ENCODE peak calls at places on chromosomes 3 and 15, in six cellular contexts. Y is uterus, J is DND-41, T is pancreas, G is heart left ventricle, I is GM23248. N is an unnamed sample.

GRCh38 chr3:185595520-185595919 is 9.4 kb downstream of the SENP2 start:
- DNase-seq in Y (no peak), J (no peak), T (no peak), G (no peak), I (no peak), N (no peak)

GRCh38 chr3:42120866-42121265 is 29.7 kb downstream of the TRAK1 start:
- DNase-seq in Y (no peak), J (no peak), T (no peak), G (no peak), I (no peak), N (no peak)

GRCh38 chr3:99901200-99901926 is 83.7 kb downstream of the CMSS1 start:
- DNase-seq in Y (no peak), J (no peak), T (no peak), G (no peak), I (peak; percentile 92), N (no peak)

GRCh38 chr15:67127925-67128324 is 62.5 kb downstream of the SMAD3 start:
- DNase-seq in Y (peak; percentile 59), J (no peak), T (no peak), G (no peak), I (peak; percentile 98), N (no peak)

GRCh38 chr3:57818772-57819171 is 62.7 kb downstream of the SLMAP start:
- DNase-seq in Y (no peak), J (no peak), T (no peak), G (no peak), I (peak; percentile 10), N (no peak)

GRCh38 chr15:79640206-79640605 is 208.1 kb downstream of the MINAR1 start:
- DNase-seq in Y (no peak), J (no peak), T (no peak), G (peak; percentile 28), I (peak; percentile 92), N (no peak)

GRCh38 chr3:143825513-143825912 is 22.8 kb downstream of the SLC9A9 start:
- DNase-seq in Y (no peak), J (peak; percentile 50), T (no peak), G (no peak), I (no peak), N (no peak)

GRCh38 chr3:174945276-174945675 is 86.1 kb downstream of the NAALADL2 start:
- DNase-seq in Y (no peak), J (no peak), T (no peak), G (no peak), I (no peak), N (no peak)

GRCh38 chr3:3625461-3626271 is 173.6 kb upstream of the LRRN1 start:
- DNase-seq in Y (no peak), J (no peak), T (no peak), G (no peak), I (no peak), N (no peak)

GRCh38 chr3:57911588-57911987 is 96.6 kb upstream of the FLNB start:
- DNase-seq in Y (no peak), J (no peak), T (no peak), G (no peak), I (peak; percentile 44), N (no peak)

GRCh38 chr15:41790756-41791546 is 16.7 kb downstream of the MAPKBP1 start:
- DNase-seq in Y (no peak), J (peak; percentile 39), T (no peak), G (peak; percentile 30), I (peak; percentile 76), N (no peak)

GRCh38 chr15:58292761-58293175 is 139.0 kb upstream of the LIPC start:
- DNase-seq in Y (no peak), J (peak; percentile 40), T (no peak), G (no peak), I (no peak), N (no peak)

GRCh38 chr3:19816631-19817030 is 117.4 kb downstream of the EFHB start:
- DNase-seq in Y (no peak), J (no peak), T (no peak), G (no peak), I (no peak), N (no peak)

GRCh38 chr3:13884851-13885703 is 5.2 kb upstream of the WNT7A start:
- DNase-seq in Y (no peak), J (peak; percentile 46), T (peak; percentile 67), G (no peak), I (no peak), N (peak; percentile 28)
- H3K27me3 ChIP-seq in Y (no peaks in the 10 kb centered on the region), J (peaks cover 11% of the 10 kb centered on the region), T (no peaks in the 10 kb centered on the region), G (peaks cover 8% of the 10 kb centered on the region), I (peaks cover 48% of the 10 kb centered on the region), N (peaks cover 31% of the 10 kb centered on the region)

DNA sequence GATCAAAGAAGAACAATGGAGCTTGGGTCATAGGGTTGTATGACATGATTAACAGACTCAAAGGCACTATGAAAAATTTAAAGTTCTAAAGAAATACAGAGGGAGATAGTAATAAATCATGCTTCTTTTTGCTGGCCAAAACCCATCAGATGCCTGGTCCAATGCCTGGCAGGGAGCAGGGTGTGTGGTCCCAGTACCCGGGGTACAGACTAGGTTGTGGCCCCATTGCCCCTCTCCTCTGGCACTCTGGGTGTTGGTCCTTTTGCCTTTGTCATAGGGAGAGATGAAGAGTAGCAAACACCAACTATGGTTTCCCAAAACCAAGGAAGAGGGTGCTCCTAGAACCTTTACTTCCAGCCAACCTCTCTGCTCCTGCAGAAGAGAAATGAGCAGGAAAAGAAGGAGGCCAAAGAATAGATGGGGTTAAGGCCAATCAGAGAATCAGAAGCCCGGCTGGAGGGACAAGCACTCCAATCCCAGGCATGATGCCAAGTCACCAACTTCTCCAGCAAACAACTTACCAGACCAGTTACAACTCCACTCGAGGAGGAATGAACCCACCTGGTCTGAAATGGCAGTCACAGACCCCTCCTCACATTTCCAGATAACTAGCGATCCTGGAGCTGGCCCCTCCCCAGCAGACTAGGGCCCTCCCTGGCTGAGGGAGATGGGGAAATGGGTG is 1.8 kb downstream of the IGDCC3 start:
- DNase-seq in Y (no peak), J (no peak), T (no peak), G (no peak), I (no peak), N (no peak)
- H3K27me3 ChIP-seq in Y (no peaks in the 10 kb centered on the region), J (peaks cover 6% of the 10 kb centered on the region), T (no peaks in the 10 kb centered on the region), G (no peaks in the 10 kb centered on the region), I (peaks cover 64% of the 10 kb centered on the region), N (no peaks in the 10 kb centered on the region)

GRCh38 chr3:45799586-45799985 is 3.2 kb upstream of the SLC6A20 start:
- DNase-seq in Y (no peak), J (no peak), T (no peak), G (no peak), I (no peak), N (no peak)
- H3K27me3 ChIP-seq in Y (no peaks in the 10 kb centered on the region), J (no peaks in the 10 kb centered on the region), T (no peaks in the 10 kb centered on the region), G (peaks cover 2% of the 10 kb centered on the region), I (peaks cover 56% of the 10 kb centered on the region), N (peaks cover 9% of the 10 kb centered on the region)

GRCh38 chr3:181909241-181909640 is 197.5 kb downstream of the SOX2 start:
- DNase-seq in Y (no peak), J (no peak), T (no peak), G (no peak), I (no peak), N (no peak)
- H3K27me3 ChIP-seq in Y (no peaks in the 10 kb centered on the region), J (no peaks in the 10 kb centered on the region), T (no peaks in the 10 kb centered on the region), G (no peaks in the 10 kb centered on the region), I (no peaks in the 10 kb centered on the region), N (no peaks in the 10 kb centered on the region)

DNA sequence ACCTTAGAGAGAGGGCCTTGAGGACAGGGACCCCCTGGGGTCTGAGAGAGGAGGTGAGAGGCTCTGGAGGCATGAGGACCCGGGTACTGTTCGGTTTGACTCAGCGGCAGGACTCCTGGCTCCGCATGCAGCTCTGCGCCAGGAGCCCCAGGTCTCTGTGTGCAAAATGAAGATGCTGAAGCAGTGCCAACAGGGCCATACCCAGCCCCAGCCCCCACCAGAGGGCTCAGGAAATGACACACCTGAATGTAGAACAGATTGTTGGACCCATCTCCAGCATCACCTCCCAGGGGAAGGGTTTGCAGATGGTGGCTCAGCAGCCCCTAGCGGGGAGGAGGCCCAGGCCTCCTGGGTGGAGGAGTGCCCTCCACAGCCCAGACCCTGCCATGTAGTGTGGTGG is 30.2 kb downstream of the EPHB3 start:
- DNase-seq in Y (no peak), J (no peak), T (no peak), G (no peak), I (no peak), N (no peak)
- H3K27me3 ChIP-seq in Y (no peaks in the 10 kb centered on the region), J (peaks cover 6% of the 10 kb centered on the region), T (no peaks in the 10 kb centered on the region), G (no peaks in the 10 kb centered on the region), I (no peaks in the 10 kb centered on the region), N (no peaks in the 10 kb centered on the region)

GRCh38 chr15:86062646-86063193 is 17.0 kb upstream of the AGBL1 start:
- DNase-seq in Y (no peak), J (peak; percentile 50), T (no peak), G (no peak), I (no peak), N (no peak)

GRCh38 chr15:86060614-86061125 is 19.0 kb upstream of the AGBL1 start:
- DNase-seq in Y (no peak), J (no peak), T (no peak), G (no peak), I (no peak), N (no peak)

GRCh38 chr15:86063328-86064180 is 16.1 kb upstream of the AGBL1 start:
- DNase-seq in Y (no peak), J (no peak), T (no peak), G (no peak), I (no peak), N (no peak)

GRCh38 chr15:86059851-86060250 is 19.8 kb upstream of the AGBL1 start:
- DNase-seq in Y (no peak), J (no peak), T (no peak), G (no peak), I (no peak), N (no peak)

DNA sequence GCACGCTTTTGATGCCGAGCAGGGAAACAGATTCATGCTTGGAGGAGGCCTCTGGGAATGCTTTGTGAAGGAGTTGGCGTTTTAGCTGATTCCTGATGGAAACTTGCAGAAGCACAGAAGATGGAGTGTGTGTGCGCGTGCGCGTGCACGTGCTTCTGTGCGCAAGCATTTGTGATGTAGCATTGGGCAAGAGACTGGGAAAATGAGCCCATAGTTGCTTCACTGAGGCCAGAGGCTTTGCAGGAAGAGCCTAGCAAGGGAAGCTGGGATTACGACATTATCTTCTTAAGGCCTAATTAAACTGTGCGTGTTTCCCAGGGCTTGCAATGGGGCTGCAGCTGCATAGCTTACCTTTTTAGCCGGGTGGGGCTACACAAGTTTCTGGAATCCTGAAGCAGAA is 18.1 kb upstream of the AGBL1 start:
- DNase-seq in Y (no peak), J (no peak), T (no peak), G (no peak), I (no peak), N (no peak)
- H3K27me3 ChIP-seq in Y (no peaks in the 10 kb centered on the region), J (no peaks in the 10 kb centered on the region), T (no peaks in the 10 kb centered on the region), G (no peaks in the 10 kb centered on the region), I (no peaks in the 10 kb centered on the region), N (peaks cover 29% of the 10 kb centered on the region)

GRCh38 chr3:123685780-123686179 is 100.9 kb upstream of the HACD2 start:
- DNase-seq in Y (no peak), J (no peak), T (no peak), G (no peak), I (no peak), N (no peak)
- H3K27me3 ChIP-seq in Y (no peaks in the 10 kb centered on the region), J (peaks cover 17% of the 10 kb centered on the region), T (no peaks in the 10 kb centered on the region), G (no peaks in the 10 kb centered on the region), I (no peaks in the 10 kb centered on the region), N (no peaks in the 10 kb centered on the region)